ENCODE peak calls at places on chromosomes 16 and 17, in four cellular contexts. I is fibroblast of the aortic adventitia, G is endothelial cell of umbilical vein, R is skeletal muscle cell. Y is an unnamed sample.

GRCh38 chr16:12771341-12771798 is 32.3 kb downstream of the CPPED1 start:
- DNase-seq in G (peak; percentile 68), R (no peak), I (peak; percentile 33), Y (no peak)

GRCh38 chr16:2787406-2787805 is at the start of gene PRSS33:
- DNase-seq in G (no peak), I (no peak), R (no peak), Y (no peak)

GRCh38 chr17:42422412-42422957 is 571 bp downstream of the CAVIN1 start:
- DNase-seq in R (no peak), I (no peak), G (no peak), Y (no peak)

GRCh38 chr17:38453951-38454421 is 25.7 kb downstream of the ARHGAP23 start:
- DNase-seq in R (no peak), I (no peak), G (no peak), Y (peak; percentile 32)

GRCh38 chr17:82973456-82974135 is 105.8 kb upstream of the METRNL start:
- DNase-seq in I (no peak), R (no peak), G (no peak), Y (no peak)

GRCh38 chr16:559411-560207 is 585 bp upstream of the PRR35 start:
- DNase-seq in G (no peak), I (no peak), R (no peak), Y (no peak)

GRCh38 chr17:29195465-29196081 is 15.4 kb upstream of the MYO18A start:
- DNase-seq in G (no peak), R (no peak), I (no peak), Y (peak; percentile 92)

GRCh38 chr17:34626141-34626681 is 46.8 kb downstream of the TMEM132E start:
- DNase-seq in R (no peak), I (no peak), G (no peak), Y (no peak)

GRCh38 chr16:4344659-4345438 is 6.3 kb downstream of the PAM16 start:
- DNase-seq in G (no peak), I (peak; percentile 32), R (no peak), Y (no peak)

GRCh38 chr17:77645441-77646430 is 312.8 kb upstream of the TNRC6C start:
- DNase-seq in R (no peak), G (no peak), I (no peak), Y (no peak)

GRCh38 chr17:80347536-80347935 is 67.4 kb upstream of the ENDOV start:
- DNase-seq in I (no peak), R (no peak), G (no peak), Y (no peak)

GRCh38 chr17:50181601-50182345 is 16.0 kb downstream of the SGCA start:
- DNase-seq in R (no peak), G (no peak), I (peak; percentile 68), Y (no peak)

GRCh38 chr17:48520631-48521045 is 10.2 kb downstream of the HOXB1 start:
- DNase-seq in G (no peak), I (peak; percentile 53), R (no peak), Y (no peak)

GRCh38 chr16:4339909-4340308 is 11.2 kb downstream of the PAM16 start:
- DNase-seq in R (no peak), G (peak; percentile 64), I (peak; percentile 47), Y (peak; percentile 90)

GRCh38 chr16:8623634-8624033 is 2.1 kb downstream of the METTL22 start:
- DNase-seq in R (no peak), G (no peak), I (no peak), Y (no peak)

GRCh38 chr16:88747588-88748301 is 37.3 kb downstream of the PIEZO1 start:
- DNase-seq in R (no peak), G (no peak), I (no peak), Y (peak; percentile 41)

GRCh38 chr17:21815352-21816063 is 123.2 kb downstream of the KCNJ18 start:
- DNase-seq in R (no peak), G (no peak), I (no peak), Y (no peak)

GRCh38 chr16:69672998-69673713 is 53.2 kb downstream of the NQO1 start:
- DNase-seq in I (no peak), G (no peak), R (no peak), Y (no peak)

GRCh38 chr16:51328708-51329107 is 177.6 kb upstream of the SALL1 start:
- DNase-seq in I (no peak), R (peak; percentile 46), G (no peak), Y (no peak)

GRCh38 chr16:14199624-14200023 is 128.5 kb downstream of the MRTFB start:
- DNase-seq in I (peak; percentile 44), R (no peak), G (no peak), Y (no peak)

GRCh38 chr16:87305505-87306391 is 11.4 kb downstream of the C16orf95 start:
- DNase-seq in G (no peak), I (no peak), R (no peak), Y (peak; percentile 24)
- H3K4me3 ChIP-seq in G (no peak overlapping the region), I (no peak overlapping the region), R (no peak overlapping the region), Y (no peak overlapping the region)

DNA sequence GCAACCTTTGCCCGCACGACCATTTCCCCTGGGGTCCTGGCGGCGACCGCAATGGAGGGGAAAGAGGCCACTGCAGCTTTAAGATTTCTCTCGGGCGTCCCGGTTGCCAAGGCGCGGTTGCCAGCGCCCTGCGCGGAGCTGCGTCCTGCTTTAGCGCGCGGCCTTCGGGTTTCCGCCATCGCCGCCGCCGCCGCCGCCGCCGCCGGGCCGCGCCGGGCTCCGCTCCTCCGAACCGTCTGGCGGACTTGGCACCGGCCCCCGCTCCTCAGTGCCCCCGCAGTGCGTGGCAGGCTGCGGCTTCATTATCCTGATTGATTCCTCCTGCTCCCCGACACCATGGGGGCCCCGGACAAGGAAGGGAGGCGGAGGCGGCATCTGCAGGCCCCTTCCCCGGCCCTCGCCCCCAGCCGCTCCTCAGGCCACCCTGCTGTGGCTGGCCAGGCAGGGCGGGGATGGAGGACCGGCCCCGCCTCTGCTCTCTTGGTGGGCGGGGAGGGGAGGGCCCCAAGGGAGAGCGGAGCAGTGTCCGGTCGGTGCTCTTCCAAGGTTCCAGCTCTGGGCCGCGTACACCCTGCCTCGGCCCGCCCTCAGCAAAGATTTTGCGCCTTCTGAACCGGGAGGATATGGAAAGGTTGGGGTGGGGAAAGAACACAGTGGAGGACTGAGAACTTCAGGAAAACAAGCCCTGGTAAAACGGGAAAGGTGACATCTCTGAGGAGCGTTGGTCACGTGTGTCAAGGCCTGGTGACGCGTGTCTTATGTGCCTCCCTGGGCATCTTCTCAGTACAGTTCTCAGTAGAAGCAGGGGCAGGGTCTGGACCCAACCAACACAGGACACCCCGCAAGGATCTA is 34.0 kb downstream of the NEUROD2 start:
- DNase-seq in G (peak; percentile 77), I (peak; percentile 54), R (no peak), Y (peak; percentile 45)
- H3K4me3 ChIP-seq in G (peak overlapping the region; percentile 9), I (peak overlapping the region; percentile 69), R (peak overlapping the region; percentile 60), Y (peak overlapping the region; percentile 49)

DNA sequence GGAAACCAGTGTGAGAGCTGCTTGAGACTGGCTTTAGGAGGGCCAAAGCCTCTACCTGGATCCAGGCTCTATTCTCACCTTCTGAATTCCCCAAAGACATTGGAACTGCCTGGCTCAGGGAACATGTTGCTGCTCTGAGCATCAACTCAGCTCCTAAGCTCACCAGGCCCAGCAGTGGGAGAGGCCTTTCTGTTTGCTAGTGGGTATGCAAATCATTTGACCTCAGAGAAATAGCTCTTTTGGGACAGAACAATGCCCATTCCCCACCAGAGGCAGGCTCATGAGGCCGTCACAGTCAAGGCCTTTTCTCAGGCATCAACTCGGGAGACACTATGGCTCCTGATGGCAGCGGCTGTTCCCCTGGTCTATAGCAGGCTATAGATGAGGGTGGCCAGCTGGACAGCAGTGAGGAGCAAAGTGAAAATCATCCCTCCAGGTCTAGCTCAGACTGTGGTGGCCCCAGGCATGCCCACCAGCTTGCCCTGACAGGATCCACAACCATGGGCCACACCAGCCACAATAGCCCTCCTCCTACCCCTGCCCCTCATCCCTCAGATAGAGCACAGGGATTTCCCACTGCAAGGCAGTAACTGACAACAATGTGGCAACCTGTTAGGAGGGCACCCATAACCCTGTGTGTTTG is 30.4 kb upstream of the GFOD2 start:
- DNase-seq in R (no peak), I (no peak), G (no peak), Y (no peak)
- H3K4me3 ChIP-seq in R (no peak overlapping the region), I (no peak overlapping the region), G (no peak overlapping the region), Y (no peak overlapping the region)

GRCh38 chr17:45247429-45248131 is 14.3 kb downstream of the SPATA32 start:
- DNase-seq in I (peak; percentile 63), R (peak; percentile 38), G (peak; percentile 36), Y (peak; percentile 82)
- H3K4me3 ChIP-seq in I (peak overlapping the region; percentile 55), R (peak overlapping the region; percentile 53), G (peak overlapping the region; percentile 21), Y (peak overlapping the region; percentile 53)

DNA sequence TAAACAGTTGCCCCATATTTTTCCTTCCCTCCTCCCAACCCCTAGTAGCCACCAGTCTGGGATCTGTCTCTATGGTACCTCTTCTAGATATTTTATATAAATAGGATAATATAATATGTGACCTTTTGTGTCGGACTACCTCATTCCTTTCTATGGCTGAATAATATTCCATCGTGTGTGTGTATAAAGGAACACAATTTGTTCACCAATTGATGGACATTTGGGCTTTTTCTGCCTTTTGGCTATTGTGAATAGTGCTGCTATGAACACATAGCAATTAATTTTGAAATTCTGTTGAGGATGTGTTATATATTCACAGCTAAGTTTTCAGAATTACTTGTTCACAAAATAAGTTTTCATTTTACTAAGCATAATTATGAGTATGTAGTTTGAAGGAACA is 2.5 kb downstream of the NFATC3 start:
- DNase-seq in R (no peak), I (no peak), G (no peak), Y (no peak)
- H3K4me3 ChIP-seq in R (no peak overlapping the region), I (peak overlapping the region; percentile 11), G (no peak overlapping the region), Y (no peak overlapping the region)

GRCh38 chr16:27463741-27464662 is 62.0 kb downstream of the IL21R start:
- DNase-seq in G (no peak), R (no peak), I (no peak), Y (no peak)

GRCh38 chr16:27462846-27463682 is 61.1 kb downstream of the IL21R start:
- DNase-seq in R (no peak), G (no peak), I (no peak), Y (no peak)

GRCh38 chr16:27462200-27462845 is 60.3 kb downstream of the IL21R start:
- DNase-seq in R (no peak), I (no peak), G (no peak), Y (no peak)

GRCh38 chr16:27465483-27465879 is 63.5 kb downstream of the IL21R start:
- DNase-seq in R (no peak), G (no peak), I (no peak), Y (no peak)

GRCh38 chr16:27464663-27465482 is 62.9 kb downstream of the IL21R start:
- DNase-seq in I (no peak), R (no peak), G (no peak), Y (no peak)
- H3K4me3 ChIP-seq in I (no peak overlapping the region), R (no peak overlapping the region), G (no peak overlapping the region), Y (no peak overlapping the region)

Y was measured in A673.